ENCODE peak calls at places on chromosomes 12 and 14, in four cellular contexts. X is omental fat pad, Q is D721Med, I is HCT116. O is an unnamed sample.

GRCh38 chr12:49491823-49492222 is 47.0 kb upstream of the KCNH3 start:
- DNase-seq in I (no peak), Q (no peak), X (no peak), O (no peak)

GRCh38 chr12:12722351-12723146 is 5.4 kb downstream of the CDKN1B start:
- DNase-seq in I (no peak), Q (no peak), X (no peak), O (no peak)

GRCh38 chr14:103353391-103353790 is 19.4 kb downstream of the EIF5 start:
- DNase-seq in Q (no peak), X (no peak), I (no peak), O (no peak)

GRCh38 chr14:73245401-73246325 is 8.4 kb downstream of the PAPLN start:
- DNase-seq in I (no peak), X (no peak), Q (no peak), O (no peak)

GRCh38 chr14:32932302-32932920 is 6.3 kb upstream of the NPAS3 start:
- DNase-seq in X (no peak), I (no peak), Q (no peak), O (no peak)

GRCh38 chr12:120874547-120875245 is 29.5 kb downstream of the SPPL3 start:
- DNase-seq in Q (no peak), I (no peak), X (no peak), O (no peak)

GRCh38 chr14:51792819-51793218 is 67.6 kb upstream of the GNG2 start:
- DNase-seq in Q (no peak), I (no peak), X (no peak), O (no peak)

GRCh38 chr14:55610717-55611370 is 30.8 kb downstream of the KTN1 start:
- DNase-seq in X (no peak), I (no peak), Q (no peak), O (no peak)

GRCh38 chr14:99755629-99756603 is 37.3 kb upstream of the EML1 start:
- DNase-seq in X (peak), Q (no peak), I (no peak), O (peak)

GRCh38 chr14:30621354-30621953 is 665 bp upstream of the SCFD1 start:
- DNase-seq in I (no peak), X (no peak), Q (no peak), O (peak)

GRCh38 chr12:29082522-29082921 is 66.6 kb upstream of the FAR2 start:
- DNase-seq in X (no peak), Q (no peak), I (no peak), O (no peak)

GRCh38 chr12:124737040-124737419 is 126.6 kb downstream of the SCARB1 start:
- DNase-seq in I (no peak), X (no peak), Q (no peak), O (peak)

GRCh38 chr12:102741196-102741595 is 175.8 kb downstream of the PAH start:
- DNase-seq in I (no peak), X (no peak), Q (no peak), O (no peak)

GRCh38 chr12:102735104-102735503 is 181.9 kb downstream of the PAH start:
- DNase-seq in Q (no peak), X (no peak), I (no peak), O (no peak)

GRCh38 chr12:102736328-102736727 is 180.7 kb downstream of the PAH start:
- DNase-seq in I (no peak), X (no peak), Q (no peak), O (no peak)

GRCh38 chr12:102740157-102741032 is 176.6 kb downstream of the PAH start:
- DNase-seq in X (no peak), Q (no peak), I (peak), O (no peak)
- TF ChIP-seq CTCF in X (no peak), Q (peak), I (peak), O (no peak)

GRCh38 chr12:103369929-103370328 is 125.8 kb downstream of the C12orf42 start:
- DNase-seq in Q (no peak), X (no peak), I (no peak), O (no peak)

GRCh38 chr12:103368167-103368566 is 127.6 kb downstream of the C12orf42 start:
- DNase-seq in Q (no peak), X (no peak), I (no peak), O (no peak)

DNA sequence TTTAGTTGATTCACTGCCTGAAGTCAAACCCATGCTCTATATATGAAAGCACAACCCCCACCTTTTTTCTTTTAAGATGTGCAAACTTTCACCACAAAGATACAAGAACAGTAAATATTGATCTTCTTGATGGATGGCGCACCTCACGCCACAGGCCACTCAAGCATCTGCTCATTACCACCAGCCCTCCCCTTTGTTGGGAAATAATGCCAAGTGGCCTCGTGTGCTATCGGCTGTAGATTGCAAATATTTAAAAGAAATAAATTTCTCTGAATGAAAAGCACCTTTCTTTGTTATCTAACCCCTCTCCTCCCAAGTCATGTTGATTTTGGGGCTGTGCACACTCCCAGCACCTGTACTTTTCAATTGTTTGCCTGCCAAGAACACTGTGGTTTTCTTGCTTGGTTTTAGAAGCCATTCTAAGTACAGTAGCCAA is 122.7 kb downstream of the C12orf42 start:
- DNase-seq in I (no peak), X (no peak), Q (no peak), O (no peak)
- TF ChIP-seq CTCF in I (no peak), X (no peak), Q (no peak), O (no peak)

GRCh38 chr14:106605548-106606448 is 1079.4 kb downstream of the TMEM121 start:
- DNase-seq in X (no peak), Q (no peak), I (no peak), O (peak)
- TF ChIP-seq CTCF in X (no peak), Q (no peak), I (no peak), O (peak)

GRCh38 chr12:321606-322326 is 59.1 kb upstream of the SLC6A13 start:
- DNase-seq in Q (no peak), X (no peak), I (peak), O (peak)
- TF ChIP-seq CTCF in Q (peak), X (no peak), I (peak), O (no peak)

DNA sequence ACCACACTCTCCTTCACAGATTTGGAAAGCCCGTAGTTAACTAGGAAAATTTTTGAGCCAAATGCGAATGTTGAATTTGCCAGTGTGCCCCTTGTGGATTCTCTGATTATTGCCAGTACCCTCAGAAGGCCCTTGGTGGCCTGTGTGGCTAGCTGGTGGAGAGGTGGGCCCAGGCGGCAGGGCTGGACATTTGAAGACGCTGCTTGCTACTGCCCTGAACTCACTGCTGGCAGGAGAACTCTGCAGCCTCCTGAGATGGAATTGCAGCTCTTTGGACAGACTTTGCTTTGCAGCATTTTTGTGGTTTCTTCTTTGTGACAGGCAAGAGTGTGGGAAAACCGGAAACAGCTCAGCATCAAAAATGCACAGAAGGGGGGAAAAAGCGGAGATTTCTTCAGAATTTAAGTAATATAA is 97.6 kb downstream of the TGFB3 start:
- DNase-seq in I (no peak), Q (no peak), X (no peak), O (no peak)
- TF ChIP-seq CTCF in I (peak), Q (peak), X (no peak), O (no peak)

DNA sequence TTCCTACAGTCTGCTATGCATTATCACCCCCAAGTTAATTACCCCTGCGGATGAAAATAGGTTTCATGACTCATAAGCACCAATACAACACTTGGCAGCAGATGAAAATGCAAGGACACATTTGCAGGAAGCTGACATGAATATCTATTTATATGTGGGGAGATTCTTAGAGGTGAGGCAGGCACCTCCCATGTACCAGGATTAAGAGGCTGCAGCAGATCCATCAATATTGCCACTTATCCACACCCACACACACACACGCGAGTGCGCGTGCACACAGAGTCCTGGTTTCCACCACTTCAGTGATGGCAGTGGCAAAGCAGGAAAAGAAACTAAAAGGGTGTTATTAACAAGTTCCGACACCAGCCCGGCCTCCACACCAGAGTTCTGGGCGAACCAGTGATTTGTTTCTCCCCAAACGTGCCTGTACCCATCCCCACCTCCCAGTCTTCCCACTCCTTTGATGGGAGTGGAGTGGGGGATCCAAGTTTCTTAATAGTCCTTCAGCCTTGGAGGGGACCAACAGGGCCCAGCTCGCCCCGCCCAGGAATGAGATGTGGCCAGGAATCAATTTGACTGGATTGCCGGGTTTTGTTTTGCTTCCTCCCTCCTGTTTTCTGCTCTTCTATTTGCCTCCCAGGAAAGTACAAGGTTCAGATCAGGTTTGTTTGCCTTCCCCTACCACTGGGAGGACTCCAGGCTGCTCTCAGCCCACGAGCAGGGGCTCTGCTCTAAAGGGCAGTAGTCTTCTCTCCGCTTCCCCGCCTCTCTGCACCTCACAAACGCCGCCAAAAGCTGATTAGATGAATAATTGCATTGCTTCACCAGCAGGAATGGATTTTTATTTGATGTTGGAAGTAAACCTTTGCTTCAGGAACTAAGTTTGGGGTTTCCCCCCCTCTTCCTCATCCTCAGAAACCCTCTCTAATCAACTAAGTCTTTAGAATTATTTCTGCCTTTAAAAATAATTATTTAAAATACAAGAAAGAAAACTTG is 5.2 kb downstream of the IRF2BPL start:
- DNase-seq in X (no peak), I (no peak), Q (no peak), O (peak)
- TF ChIP-seq CTCF in X (no peak), I (peak), Q (no peak), O (no peak)

DNA sequence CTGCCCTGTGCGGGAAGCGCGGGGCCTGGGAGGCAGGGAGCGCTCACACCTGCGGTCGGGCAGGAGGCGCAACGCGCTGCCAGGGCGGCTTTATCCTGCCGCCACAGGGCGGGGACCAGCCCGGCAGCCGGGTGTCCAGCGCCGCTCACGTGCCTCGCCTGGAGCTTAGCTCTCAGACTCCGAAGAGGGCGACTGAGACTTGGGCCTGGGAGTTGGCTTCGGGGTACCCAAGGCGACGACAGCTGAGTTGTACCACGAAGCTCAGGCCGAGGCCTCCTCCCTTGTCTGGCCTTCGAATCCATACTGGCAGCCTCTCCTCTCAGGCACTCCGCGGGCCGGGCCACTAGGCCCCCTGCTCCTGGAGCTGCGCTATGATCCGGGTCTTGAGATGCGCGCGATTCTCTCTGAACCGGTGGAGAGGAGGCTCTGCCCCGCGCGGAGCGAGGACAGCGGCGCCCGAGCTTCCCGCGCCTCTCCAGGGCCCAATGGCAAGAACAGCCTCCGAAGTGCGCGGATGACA is 6.9 kb downstream of the SIX1 start:
- DNase-seq in I (no peak), X (no peak), Q (no peak), O (no peak)
- TF ChIP-seq CTCF in I (no peak), X (no peak), Q (no peak), O (no peak)

DNA sequence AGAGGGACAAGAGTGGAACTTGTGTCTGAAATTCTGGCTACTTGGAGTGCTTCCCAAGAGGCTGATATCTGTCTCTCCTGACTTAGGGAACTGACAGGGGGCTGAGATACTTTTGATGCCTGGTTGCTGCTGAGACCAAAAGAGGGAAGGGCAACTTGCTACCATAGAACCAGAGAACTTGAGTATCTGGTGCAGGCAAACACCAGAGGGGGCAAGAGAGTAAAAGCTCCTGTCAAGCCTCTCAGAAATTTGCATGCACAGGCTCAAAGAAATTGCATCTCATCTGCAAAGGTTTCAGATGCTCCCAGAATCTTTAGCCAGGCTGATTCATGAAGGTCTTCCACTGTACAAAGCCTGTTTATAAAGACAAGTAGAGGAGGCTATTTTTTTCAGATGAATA is 391.3 kb upstream of the FOXG1 start:
- DNase-seq in I (no peak), Q (no peak), X (no peak), O (peak)
- TF ChIP-seq CTCF in I (no peak), Q (peak), X (no peak), O (peak)

GRCh38 chr12:98951401-98951800 is 306.3 kb downstream of the APAF1 start:
- DNase-seq in I (no peak), X (no peak), Q (no peak), O (no peak)

GRCh38 chr12:98954506-98954905 is 309.4 kb downstream of the APAF1 start:
- DNase-seq in X (no peak), Q (no peak), I (no peak), O (no peak)

DNA sequence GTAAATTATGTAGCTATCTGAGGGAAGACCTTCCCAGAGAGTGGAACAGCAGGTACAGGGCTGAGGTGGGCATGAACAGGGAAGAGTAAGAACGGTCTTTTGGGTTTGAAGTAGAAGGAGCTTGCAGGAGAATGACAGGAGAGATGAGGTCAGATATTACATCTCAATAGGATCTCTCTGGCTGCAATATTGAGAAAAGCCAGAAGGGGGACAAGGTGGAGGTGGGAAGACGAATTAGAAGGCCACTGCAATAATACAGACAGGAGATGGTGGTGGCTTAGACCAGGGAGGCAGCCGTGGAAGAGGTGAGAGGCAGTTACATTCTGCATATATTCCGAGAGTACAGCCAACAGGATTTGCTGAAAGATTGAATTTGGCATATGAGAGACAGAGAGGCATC is 310.2 kb downstream of the APAF1 start:
- DNase-seq in X (no peak), I (peak), Q (no peak), O (peak)
- TF ChIP-seq CTCF in X (no peak), I (peak), Q (peak), O (peak)